ENCODE peak calls at places on chromosomes 12 and 14, in four cellular contexts. B, J, S and Z are unnamed samples.

GRCh38 chr12:65675141-65675621 is 149.1 kb upstream of the HMGA2 start:
- DNase-seq in J (no peak), B (no peak), S (no peak), Z (no peak)

GRCh38 chr14:102938191-102938590 is 15.7 kb downstream of the AMN start:
- DNase-seq in S (no peak), B (no peak), J (no peak), Z (peak; percentile 41)

GRCh38 chr12:121582583-121583333 is 1.9 kb upstream of the KDM2B start:
- DNase-seq in S (no peak), B (no peak), J (no peak), Z (no peak)

GRCh38 chr12:117587646-117588287 is 226.3 kb upstream of the NOS1 start:
- DNase-seq in S (no peak), J (peak; percentile 21), B (peak; percentile 27), Z (peak; percentile 69)

GRCh38 chr12:108734200-108734906 is 3.0 kb upstream of the CORO1C start:
- DNase-seq in J (no peak), S (no peak), B (no peak), Z (no peak)

GRCh38 chr12:15540469-15540872 is 218.2 kb downstream of the PTPRO start:
- DNase-seq in B (no peak), J (no peak), S (no peak), Z (no peak)

GRCh38 chr12:64029013-64029857 is 184.7 kb downstream of the SRGAP1 start:
- DNase-seq in B (no peak), S (no peak), J (no peak), Z (no peak)

GRCh38 chr14:71309756-71310155 is 402.5 kb downstream of the PCNX1 start:
- DNase-seq in J (no peak), S (no peak), B (no peak), Z (no peak)